ENCODE peak calls at places on chromosomes 6 and 20, in nine cellular contexts. One of them, this sample, is unnamed.

GRCh38 chr20:50192364-50193168 is 1.9 kb downstream of the CEBPB start:
- DNase-seq in BE2C: peak
- DNase-seq in transverse colon: peak
- DNase-seq in BJ: no peak
- DNase-seq in GM06990: peak
- DNase-seq in AG10803: peak
- DNase-seq in astrocyte of the cerebellum: peak
- DNase-seq in mammary epithelial cell: peak
- DNase-seq in pancreas: peak
- DNase-seq in this sample: peak

GRCh38 chr6:169212436-169212835 is 41.2 kb downstream of the THBS2 start:
- DNase-seq in BE2C: no peak
- DNase-seq in transverse colon: no peak
- DNase-seq in BJ: no peak
- DNase-seq in GM06990: no peak
- DNase-seq in AG10803: no peak
- DNase-seq in astrocyte of the cerebellum: no peak
- DNase-seq in mammary epithelial cell: no peak
- DNase-seq in pancreas: no peak
- DNase-seq in this sample: peak

GRCh38 chr20:6654490-6655247 is 112.8 kb upstream of the BMP2 start:
- DNase-seq in BE2C: no peak
- DNase-seq in transverse colon: no peak
- DNase-seq in BJ: no peak
- DNase-seq in GM06990: no peak
- DNase-seq in AG10803: no peak
- DNase-seq in astrocyte of the cerebellum: no peak
- DNase-seq in mammary epithelial cell: peak
- DNase-seq in pancreas: no peak
- DNase-seq in this sample: peak

GRCh38 chr6:160926281-160927276 is 65.0 kb upstream of the MAP3K4 start:
- DNase-seq in BE2C: no peak
- DNase-seq in transverse colon: no peak
- DNase-seq in BJ: no peak
- DNase-seq in GM06990: no peak
- DNase-seq in AG10803: no peak
- DNase-seq in astrocyte of the cerebellum: no peak
- DNase-seq in mammary epithelial cell: no peak
- DNase-seq in pancreas: no peak
- DNase-seq in this sample: no peak

GRCh38 chr6:155154158-155154830 is 109.5 kb upstream of the CLDN20 start:
- DNase-seq in BE2C: peak
- DNase-seq in transverse colon: no peak
- DNase-seq in BJ: peak
- DNase-seq in GM06990: no peak
- DNase-seq in AG10803: peak
- DNase-seq in astrocyte of the cerebellum: peak
- DNase-seq in mammary epithelial cell: peak
- DNase-seq in pancreas: no peak
- DNase-seq in this sample: peak

GRCh38 chr6:20367716-20368485 is 33.8 kb upstream of the E2F3 start:
- DNase-seq in BE2C: no peak
- DNase-seq in transverse colon: no peak
- DNase-seq in BJ: no peak
- DNase-seq in GM06990: no peak
- DNase-seq in AG10803: peak
- DNase-seq in astrocyte of the cerebellum: no peak
- DNase-seq in mammary epithelial cell: peak
- DNase-seq in pancreas: no peak
- DNase-seq in this sample: no peak

GRCh38 chr6:8628063-8628462 is 192.7 kb upstream of the SLC35B3 start:
- DNase-seq in BE2C: no peak
- DNase-seq in transverse colon: no peak
- DNase-seq in BJ: no peak
- DNase-seq in GM06990: no peak
- DNase-seq in AG10803: no peak
- DNase-seq in astrocyte of the cerebellum: no peak
- DNase-seq in mammary epithelial cell: peak
- DNase-seq in pancreas: no peak
- DNase-seq in this sample: no peak

GRCh38 chr6:37521674-37522073 is 22.0 kb upstream of the CCDC167 start:
- DNase-seq in BE2C: no peak
- DNase-seq in transverse colon: no peak
- DNase-seq in BJ: no peak
- DNase-seq in GM06990: no peak
- DNase-seq in AG10803: no peak
- DNase-seq in astrocyte of the cerebellum: no peak
- DNase-seq in mammary epithelial cell: no peak
- DNase-seq in pancreas: no peak
- DNase-seq in this sample: no peak

GRCh38 chr6:36929607-36930006 is 24.9 kb upstream of the PI16 start:
- DNase-seq in BE2C: no peak
- DNase-seq in transverse colon: no peak
- DNase-seq in BJ: no peak
- DNase-seq in GM06990: no peak
- DNase-seq in AG10803: peak
- DNase-seq in astrocyte of the cerebellum: peak
- DNase-seq in mammary epithelial cell: peak
- DNase-seq in pancreas: no peak
- DNase-seq in this sample: no peak

GRCh38 chr6:100370265-100370664 is 94.5 kb downstream of the SIM1 start:
- DNase-seq in BE2C: no peak
- DNase-seq in transverse colon: no peak
- DNase-seq in BJ: no peak
- DNase-seq in GM06990: no peak
- DNase-seq in AG10803: no peak
- DNase-seq in astrocyte of the cerebellum: no peak
- DNase-seq in mammary epithelial cell: no peak
- DNase-seq in pancreas: no peak
- DNase-seq in this sample: no peak

GRCh38 chr6:15663057-15663638 is 320 bp upstream of the DTNBP1 start:
- DNase-seq in BE2C: no peak
- DNase-seq in transverse colon: no peak
- DNase-seq in BJ: peak
- DNase-seq in GM06990: no peak
- DNase-seq in AG10803: peak
- DNase-seq in astrocyte of the cerebellum: no peak
- DNase-seq in mammary epithelial cell: no peak
- DNase-seq in pancreas: no peak
- DNase-seq in this sample: no peak

GRCh38 chr20:50919567-50919966 is 11.7 kb downstream of the ADNP start:
- DNase-seq in BE2C: peak
- DNase-seq in transverse colon: peak
- DNase-seq in BJ: no peak
- DNase-seq in GM06990: no peak
- DNase-seq in AG10803: peak
- DNase-seq in astrocyte of the cerebellum: no peak
- DNase-seq in mammary epithelial cell: peak
- DNase-seq in pancreas: peak
- DNase-seq in this sample: no peak

GRCh38 chr6:136816716-136817115 is 5.7 kb upstream of the PEX7 start:
- DNase-seq in BE2C: no peak
- DNase-seq in transverse colon: no peak
- DNase-seq in BJ: no peak
- DNase-seq in GM06990: no peak
- DNase-seq in AG10803: no peak
- DNase-seq in astrocyte of the cerebellum: no peak
- DNase-seq in mammary epithelial cell: no peak
- DNase-seq in pancreas: no peak
- DNase-seq in this sample: no peak

GRCh38 chr6:111925296-111925695 is 52.0 kb upstream of the FYN start:
- DNase-seq in BE2C: no peak
- DNase-seq in transverse colon: no peak
- DNase-seq in BJ: peak
- DNase-seq in GM06990: no peak
- DNase-seq in AG10803: peak
- DNase-seq in astrocyte of the cerebellum: peak
- DNase-seq in mammary epithelial cell: peak
- DNase-seq in pancreas: no peak
- DNase-seq in this sample: no peak

GRCh38 chr6:122869437-122870024 is 80.5 kb downstream of the SMPDL3A start:
- DNase-seq in BE2C: peak
- DNase-seq in transverse colon: peak
- DNase-seq in BJ: no peak
- DNase-seq in GM06990: no peak
- DNase-seq in AG10803: peak
- DNase-seq in astrocyte of the cerebellum: peak
- DNase-seq in mammary epithelial cell: peak
- DNase-seq in pancreas: no peak
- DNase-seq in this sample: peak

GRCh38 chr6:111957623-111958315 is 84.5 kb upstream of the FYN start:
- DNase-seq in BE2C: peak
- DNase-seq in transverse colon: no peak
- DNase-seq in BJ: no peak
- DNase-seq in GM06990: no peak
- DNase-seq in AG10803: no peak
- DNase-seq in astrocyte of the cerebellum: no peak
- DNase-seq in mammary epithelial cell: no peak
- DNase-seq in pancreas: no peak
- DNase-seq in this sample: no peak

GRCh38 chr20:24745206-24745605 is 203.9 kb upstream of the CST7 start:
- DNase-seq in BE2C: no peak
- DNase-seq in transverse colon: no peak
- DNase-seq in BJ: no peak
- DNase-seq in GM06990: no peak
- DNase-seq in AG10803: no peak
- DNase-seq in astrocyte of the cerebellum: no peak
- DNase-seq in mammary epithelial cell: no peak
- DNase-seq in pancreas: no peak
- DNase-seq in this sample: no peak

GRCh38 chr6:42988486-42989020 is 4.2 kb downstream of the PPP2R5D start:
- DNase-seq in BE2C: no peak
- DNase-seq in transverse colon: no peak
- DNase-seq in BJ: no peak
- DNase-seq in GM06990: no peak
- DNase-seq in AG10803: peak
- DNase-seq in astrocyte of the cerebellum: no peak
- DNase-seq in mammary epithelial cell: no peak
- DNase-seq in pancreas: no peak
- DNase-seq in this sample: no peak

GRCh38 chr6:84763397-84764331 is 734 bp downstream of the TBX18 start:
- DNase-seq in BE2C: peak
- DNase-seq in transverse colon: no peak
- DNase-seq in BJ: peak
- DNase-seq in GM06990: peak
- DNase-seq in AG10803: peak
- DNase-seq in astrocyte of the cerebellum: no peak
- DNase-seq in mammary epithelial cell: peak
- DNase-seq in pancreas: no peak
- DNase-seq in this sample: no peak

DNA sequence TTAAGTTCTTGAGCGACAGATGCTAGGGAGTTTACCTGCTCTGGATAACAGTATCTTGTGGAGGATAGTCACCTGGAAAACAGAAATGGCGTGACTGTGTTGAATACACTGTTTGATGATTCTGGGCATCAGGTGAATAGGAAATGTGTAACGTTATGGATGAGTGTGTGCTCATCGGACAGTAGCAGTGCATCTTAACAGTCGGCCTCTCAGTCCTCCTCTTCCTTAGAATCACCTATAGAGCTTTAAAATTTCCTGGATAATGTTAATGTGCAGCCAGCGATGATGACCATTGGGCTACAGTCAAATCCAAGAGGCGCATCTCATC is 217.7 kb downstream of the OR2B2 start:
- DNase-seq in BE2C: no peak
- DNase-seq in transverse colon: no peak
- DNase-seq in BJ: no peak
- DNase-seq in GM06990: no peak
- DNase-seq in AG10803: no peak
- DNase-seq in astrocyte of the cerebellum: no peak
- DNase-seq in mammary epithelial cell: no peak
- DNase-seq in pancreas: no peak
- DNase-seq in this sample: no peak
- TF ChIP-seq CTCF in BE2C: no peak
- TF ChIP-seq CTCF in transverse colon: no peak
- TF ChIP-seq CTCF in BJ: no peak
- TF ChIP-seq CTCF in GM06990: no peak
- TF ChIP-seq CTCF in AG10803: no peak
- TF ChIP-seq CTCF in astrocyte of the cerebellum: no peak
- TF ChIP-seq CTCF in mammary epithelial cell: no peak
- TF ChIP-seq CTCF in pancreas: no peak
- TF ChIP-seq CTCF in this sample: no peak

DNA sequence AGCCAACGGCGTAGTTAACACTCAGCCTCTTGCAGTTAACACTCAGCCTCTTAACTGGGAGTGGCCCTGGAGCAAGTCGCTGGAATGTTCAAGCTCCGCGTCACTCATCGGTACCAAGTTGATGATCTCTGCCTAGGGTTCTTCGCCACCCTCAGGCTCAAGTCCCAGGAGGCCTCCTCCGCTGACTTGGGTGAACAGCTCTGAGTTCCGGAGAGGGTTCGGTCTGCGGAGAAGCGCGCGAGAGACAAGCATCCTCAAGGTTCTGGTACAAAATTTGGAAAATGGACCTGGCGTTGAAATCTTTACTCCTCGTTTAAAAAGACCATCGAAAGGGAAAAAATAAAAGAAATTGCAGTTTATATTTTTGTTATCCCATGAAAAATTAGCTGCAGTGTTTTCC is 876 bp upstream of the DSP start:
- DNase-seq in BE2C: no peak
- DNase-seq in transverse colon: no peak
- DNase-seq in BJ: no peak
- DNase-seq in GM06990: no peak
- DNase-seq in AG10803: peak
- DNase-seq in astrocyte of the cerebellum: no peak
- DNase-seq in mammary epithelial cell: no peak
- DNase-seq in pancreas: no peak
- DNase-seq in this sample: no peak
- H3K4me3 ChIP-seq in BE2C: no peak
- H3K4me3 ChIP-seq in transverse colon: peak
- H3K4me3 ChIP-seq in BJ: peak
- H3K4me3 ChIP-seq in GM06990: no peak
- H3K4me3 ChIP-seq in AG10803: peak
- H3K4me3 ChIP-seq in astrocyte of the cerebellum: no peak
- H3K4me3 ChIP-seq in mammary epithelial cell: peak
- H3K4me3 ChIP-seq in pancreas: no peak
- H3K4me3 ChIP-seq in this sample: no peak

GRCh38 chr20:60057123-60057865 is 99.1 kb downstream of the CDH26 start:
- DNase-seq in BE2C: peak
- DNase-seq in transverse colon: peak
- DNase-seq in BJ: no peak
- DNase-seq in GM06990: peak
- DNase-seq in AG10803: peak
- DNase-seq in astrocyte of the cerebellum: peak
- DNase-seq in mammary epithelial cell: peak
- DNase-seq in pancreas: no peak
- DNase-seq in this sample: peak
- TF ChIP-seq CTCF in BE2C: peak
- TF ChIP-seq CTCF in transverse colon: peak
- TF ChIP-seq CTCF in BJ: peak
- TF ChIP-seq CTCF in GM06990: peak
- TF ChIP-seq CTCF in AG10803: peak
- TF ChIP-seq CTCF in astrocyte of the cerebellum: peak
- TF ChIP-seq CTCF in mammary epithelial cell: peak
- TF ChIP-seq CTCF in pancreas: peak
- TF ChIP-seq CTCF in this sample: peak

DNA sequence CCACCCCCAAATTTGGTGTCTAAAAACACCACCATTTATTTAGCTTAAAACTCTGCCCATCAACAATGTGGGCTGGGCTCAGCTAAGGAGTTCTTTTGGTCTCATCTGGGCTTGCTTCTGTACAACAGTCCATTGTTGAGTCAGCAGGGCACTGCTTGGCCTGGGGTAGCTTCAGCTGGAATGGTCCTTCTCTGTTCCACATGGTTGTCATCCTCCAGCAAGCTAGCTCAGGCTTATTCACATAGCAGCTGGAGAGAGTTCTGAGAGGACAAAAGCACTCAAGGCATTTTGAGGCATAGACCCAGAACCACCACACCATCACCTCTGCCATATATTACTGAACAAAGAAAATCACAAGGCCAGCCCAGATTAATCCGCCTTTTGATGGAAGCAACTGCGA is 95.6 kb upstream of the ISM1 start:
- DNase-seq in BE2C: no peak
- DNase-seq in transverse colon: no peak
- DNase-seq in BJ: no peak
- DNase-seq in GM06990: no peak
- DNase-seq in AG10803: no peak
- DNase-seq in astrocyte of the cerebellum: no peak
- DNase-seq in mammary epithelial cell: no peak
- DNase-seq in pancreas: no peak
- DNase-seq in this sample: no peak
- H3K4me3 ChIP-seq in BE2C: no peak
- H3K4me3 ChIP-seq in transverse colon: no peak
- H3K4me3 ChIP-seq in BJ: no peak
- H3K4me3 ChIP-seq in GM06990: no peak
- H3K4me3 ChIP-seq in AG10803: no peak
- H3K4me3 ChIP-seq in astrocyte of the cerebellum: no peak
- H3K4me3 ChIP-seq in mammary epithelial cell: no peak
- H3K4me3 ChIP-seq in pancreas: no peak
- H3K4me3 ChIP-seq in this sample: no peak